ENCODE peak calls at places on chromosomes 3 and 15, in eight cellular contexts. L, H, Q, E, P, W, G and N are unnamed samples.

GRCh38 chr3:179015551-179016020 is 56.0 kb downstream of the ZMAT3 start:
- DNase-seq in L (peak; percentile 73), H (peak; percentile 76), Q (peak; percentile 66), E (peak; percentile 92), P (peak; percentile 85), W (peak; percentile 89), G (no peak), N (no peak)

GRCh38 chr3:162764672-162765071 is 1268.1 kb downstream of the OTOL1 start:
- DNase-seq in L (no peak), H (no peak), Q (no peak), E (no peak), P (no peak), W (peak; percentile 8), G (no peak), N (no peak)

GRCh38 chr3:124034016-124034808 is 42.3 kb upstream of the ROPN1 start:
- DNase-seq in L (no peak), H (peak; percentile 29), Q (peak; percentile 69), E (peak; percentile 35), P (peak; percentile 3), W (peak; percentile 3), G (no peak), N (no peak)

GRCh38 chr3:105166893-105167292 is 199.8 kb upstream of the ALCAM start:
- DNase-seq in L (no peak), H (no peak), Q (peak; percentile 72), E (peak; percentile 64), P (peak; percentile 68), W (peak; percentile 18), G (no peak), N (peak; percentile 53)

GRCh38 chr3:57179580-57180410 is 14.6 kb upstream of the IL17RD start:
- DNase-seq in L (no peak), H (peak; percentile 29), Q (peak; percentile 20), E (peak; percentile 62), P (no peak), W (peak; percentile 49), G (no peak), N (no peak)

GRCh38 chr15:49255966-49256759 is 86.1 kb downstream of the GALK2 start:
- DNase-seq in L (no peak), H (no peak), Q (no peak), E (peak; percentile 71), P (no peak), W (no peak), G (no peak), N (no peak)

GRCh38 chr3:150905766-150906165 is 527 bp upstream of the MINDY4B start:
- DNase-seq in L (no peak), H (no peak), Q (no peak), E (no peak), P (no peak), W (no peak), G (no peak), N (no peak)

GRCh38 chr3:47283596-47284364 is 1.0 kb downstream of the KLHL18 start:
- DNase-seq in L (no peak), H (no peak), Q (peak; percentile 15), E (peak; percentile 53), P (peak; percentile 39), W (no peak), G (no peak), N (no peak)

GRCh38 chr15:65939901-65940617 is 70.8 kb downstream of the RAB11A start:
- DNase-seq in L (no peak), H (peak; percentile 97), Q (peak; percentile 96), E (peak; percentile 96), P (peak; percentile 81), W (peak; percentile 82), G (no peak), N (peak; percentile 69)

GRCh38 chr3:114608293-114608692 is 314.5 kb downstream of the TIGIT start:
- DNase-seq in L (no peak), H (peak; percentile 57), Q (peak; percentile 95), E (peak; percentile 80), P (peak; percentile 89), W (peak; percentile 85), G (no peak), N (peak; percentile 76)

GRCh38 chr3:113057117-113057516 is 66.3 kb downstream of the GTPBP8 start:
- DNase-seq in L (no peak), H (no peak), Q (no peak), E (no peak), P (no peak), W (no peak), G (no peak), N (no peak)

GRCh38 chr3:100796556-100796955 is 87.3 kb downstream of the TFG start:
- DNase-seq in L (peak; percentile 11), H (peak; percentile 43), Q (peak; percentile 39), E (peak; percentile 58), P (peak; percentile 53), W (peak; percentile 38), G (no peak), N (no peak)

GRCh38 chr3:77014236-77014635 is 25.7 kb upstream of the ROBO2 start:
- DNase-seq in L (no peak), H (no peak), Q (no peak), E (no peak), P (no peak), W (no peak), G (no peak), N (no peak)

GRCh38 chr3:73327052-73327451 is 265.6 kb downstream of the EBLN2 start:
- DNase-seq in L (no peak), H (no peak), Q (no peak), E (no peak), P (no peak), W (no peak), G (no peak), N (no peak)

GRCh38 chr15:73750441-73750840 is 2.7 kb downstream of the INSYN1 start:
- DNase-seq in L (no peak), H (no peak), Q (no peak), E (no peak), P (no peak), W (no peak), G (no peak), N (no peak)

GRCh38 chr15:33915571-33916407 is 52.5 kb upstream of the CHRM5 start:
- DNase-seq in L (peak; percentile 41), H (peak; percentile 53), Q (no peak), E (no peak), P (no peak), W (no peak), G (no peak), N (no peak)

GRCh38 chr3:156300929-156301806 is 180.8 kb downstream of the KCNAB1 start:
- DNase-seq in L (no peak), H (no peak), Q (no peak), E (no peak), P (no peak), W (no peak), G (no peak), N (no peak)

GRCh38 chr15:82312611-82313349 is 36.5 kb downstream of the GOLGA6L10 start:
- DNase-seq in L (no peak), H (peak; percentile 2), Q (no peak), E (peak; percentile 7), P (no peak), W (peak; percentile 18), G (no peak), N (no peak)

GRCh38 chr15:101020451-101020850 is 101.3 kb downstream of the LRRK1 start:
- DNase-seq in L (no peak), H (no peak), Q (no peak), E (no peak), P (no peak), W (no peak), G (no peak), N (no peak)

GRCh38 chr15:40437754-40438687 is 2.7 kb upstream of the BAHD1 start:
- DNase-seq in L (no peak), H (no peak), Q (no peak), E (no peak), P (no peak), W (no peak), G (no peak), N (no peak)

GRCh38 chr3:32374788-32375595 is 16.7 kb upstream of the CMTM7 start:
- DNase-seq in L (peak; percentile 65), H (peak; percentile 73), Q (peak; percentile 61), E (peak; percentile 88), P (peak; percentile 81), W (peak; percentile 86), G (peak; percentile 18), N (peak; percentile 34)

GRCh38 chr3:155596614-155597013 is 148.3 kb downstream of the PLCH1 start:
- DNase-seq in L (no peak), H (no peak), Q (no peak), E (no peak), P (no peak), W (no peak), G (no peak), N (no peak)

DNA sequence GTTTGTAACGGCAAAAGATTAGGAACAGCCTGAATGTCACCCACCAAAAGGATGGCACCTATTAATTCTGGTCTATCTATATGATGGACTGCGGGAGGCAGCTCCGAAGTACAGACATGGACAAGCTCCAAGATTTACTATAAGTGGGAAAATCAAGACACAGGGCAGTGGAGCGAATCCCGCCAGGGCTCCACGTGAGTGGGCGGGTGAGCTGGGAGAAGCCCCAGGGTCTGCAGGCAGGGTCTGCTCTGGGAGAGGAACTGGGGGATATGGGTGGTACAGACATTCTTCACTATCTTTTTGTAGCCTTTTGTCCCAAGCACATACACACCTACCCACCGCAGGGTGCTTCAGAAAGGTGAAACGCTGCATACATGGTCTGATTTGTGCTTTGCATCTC is 38.2 kb upstream of the SPTBN5 start:
- DNase-seq in L (no peak), H (no peak), Q (no peak), E (no peak), P (no peak), W (no peak), G (no peak), N (no peak)
- H3K4me3 ChIP-seq in L (no peak overlapping the region), H (no peak overlapping the region), Q (no peak overlapping the region), E (no peak overlapping the region), P (no peak overlapping the region), W (no peak overlapping the region), G (no peak overlapping the region), N (no peak overlapping the region)

GRCh38 chr3:86987421-86987715 is 3.6 kb downstream of the VGLL3 start:
- DNase-seq in L (no peak), H (no peak), Q (no peak), E (no peak), P (no peak), W (no peak), G (no peak), N (no peak)
- H3K4me3 ChIP-seq in L (no peak overlapping the region), H (no peak overlapping the region), Q (peak overlapping the region; percentile 43), E (peak overlapping the region; percentile 95), P (peak overlapping the region; percentile 4), W (peak overlapping the region; percentile 87), G (no peak overlapping the region), N (peak overlapping the region; percentile 99)

DNA sequence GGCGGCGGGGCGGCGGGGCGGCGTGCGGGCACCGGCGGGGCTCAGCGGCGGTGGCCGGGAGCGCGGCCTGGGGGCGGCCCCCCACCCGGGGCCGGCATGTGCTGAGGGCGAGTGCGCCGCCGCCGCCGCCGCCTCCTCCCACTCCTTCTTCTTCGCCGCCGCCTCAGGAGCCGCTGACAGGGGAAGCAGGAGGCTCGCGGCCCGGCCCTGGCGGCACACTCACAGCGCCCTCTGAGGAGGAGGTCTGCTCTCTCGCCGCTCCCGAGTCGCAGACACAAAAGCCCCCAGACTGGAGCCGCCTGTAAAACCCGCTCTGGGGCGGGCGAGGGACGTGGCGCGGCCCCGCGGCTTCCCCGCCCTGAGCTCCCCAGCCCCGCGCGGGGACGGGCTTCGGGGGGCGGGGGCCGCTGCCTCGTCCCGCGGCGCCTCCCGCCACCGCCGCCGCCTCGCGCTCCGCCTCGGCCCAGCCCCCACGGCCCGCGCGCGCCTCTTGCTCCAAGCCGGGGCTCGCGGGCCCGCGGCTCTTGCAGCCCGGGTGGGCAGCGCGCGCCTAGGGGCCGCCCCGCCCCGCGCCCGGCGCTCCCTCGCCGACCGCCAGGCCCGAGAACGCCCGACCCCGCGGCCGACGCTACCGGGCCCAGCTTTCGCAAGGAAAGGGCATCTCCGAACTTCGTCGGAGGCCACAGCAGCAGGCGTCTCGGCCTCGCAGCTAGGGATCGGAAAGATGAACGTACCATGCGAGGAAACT is at the start of gene PYGO1:
- DNase-seq in L (peak; percentile 59), H (peak; percentile 2), Q (peak; percentile 74), E (peak; percentile 88), P (peak; percentile 74), W (peak; percentile 66), G (peak; percentile 54), N (no peak)
- H3K4me3 ChIP-seq in L (peak within 1 kb of the TSS; percentile 48), H (peak within 1 kb of the TSS; percentile 48), Q (peak within 1 kb of the TSS; percentile 73), E (peak within 1 kb of the TSS; percentile 90), P (peak within 1 kb of the TSS; percentile 65), W (peak within 1 kb of the TSS; percentile 70), G (peak within 1 kb of the TSS; percentile 76), N (peak within 1 kb of the TSS; percentile 72)

GRCh38 chr3:99640214-99640851 is 1.9 kb downstream of the COL8A1 start:
- DNase-seq in L (no peak), H (no peak), Q (peak; percentile 76), E (no peak), P (peak; percentile 56), W (no peak), G (no peak), N (no peak)
- H3K4me3 ChIP-seq in L (no peak overlapping the region), H (no peak overlapping the region), Q (peak overlapping the region; percentile 2), E (peak overlapping the region; percentile 88), P (peak overlapping the region; percentile 75), W (peak overlapping the region; percentile 72), G (no peak overlapping the region), N (peak overlapping the region; percentile 84)